ENCODE peak calls at places on chromosomes 4 and X, in six cellular contexts. One of them, this sample, is unnamed.

GRCh38 chrX:20968996-20969395 is 405.2 kb upstream of the CNKSR2 start:
- DNase-seq in GM23338: no peak
- DNase-seq in H1: no peak
- DNase-seq in neural progenitor cell: no peak
- DNase-seq in fibroblast of lung: peak
- DNase-seq in OCI-LY7: no peak
- DNase-seq in this sample: no peak

GRCh38 chr4:161254375-161254774 is 909.4 kb downstream of the FSTL5 start:
- DNase-seq in H1: no peak
- DNase-seq in OCI-LY7: no peak
- DNase-seq in fibroblast of lung: no peak
- DNase-seq in GM23338: no peak
- DNase-seq in neural progenitor cell: no peak
- DNase-seq in this sample: no peak

GRCh38 chr4:96312049-96312685 is 472.3 kb downstream of the PDHA2 start:
- DNase-seq in GM23338: no peak
- DNase-seq in H1: no peak
- DNase-seq in fibroblast of lung: no peak
- DNase-seq in neural progenitor cell: no peak
- DNase-seq in OCI-LY7: no peak
- DNase-seq in this sample: peak

GRCh38 chr4:74084984-74085383 is 14.0 kb downstream of the CXCL2 start:
- DNase-seq in neural progenitor cell: no peak
- DNase-seq in OCI-LY7: no peak
- DNase-seq in H1: no peak
- DNase-seq in fibroblast of lung: no peak
- DNase-seq in GM23338: no peak
- DNase-seq in this sample: no peak

GRCh38 chrX:46710927-46711623 is 47.8 kb downstream of the SLC9A7 start:
- DNase-seq in GM23338: peak
- DNase-seq in OCI-LY7: peak
- DNase-seq in neural progenitor cell: peak
- DNase-seq in H1: no peak
- DNase-seq in fibroblast of lung: no peak
- DNase-seq in this sample: no peak

GRCh38 chr4:84531689-84532088 is 32.6 kb upstream of the NKX6-1 start:
- DNase-seq in fibroblast of lung: no peak
- DNase-seq in OCI-LY7: no peak
- DNase-seq in H1: no peak
- DNase-seq in neural progenitor cell: peak
- DNase-seq in GM23338: no peak
- DNase-seq in this sample: no peak

GRCh38 chrX:40003071-40003981 is 94.4 kb downstream of the BCOR start:
- DNase-seq in neural progenitor cell: peak
- DNase-seq in GM23338: no peak
- DNase-seq in fibroblast of lung: no peak
- DNase-seq in OCI-LY7: no peak
- DNase-seq in H1: no peak
- DNase-seq in this sample: no peak

GRCh38 chrX:30577362-30577961 is at the start of gene TASL:
- DNase-seq in GM23338: no peak
- DNase-seq in H1: no peak
- DNase-seq in OCI-LY7: peak
- DNase-seq in fibroblast of lung: no peak
- DNase-seq in neural progenitor cell: no peak
- DNase-seq in this sample: no peak

GRCh38 chrX:124348152-124348551 is 1.8 kb downstream of the SH2D1A start:
- DNase-seq in fibroblast of lung: no peak
- DNase-seq in H1: no peak
- DNase-seq in OCI-LY7: no peak
- DNase-seq in GM23338: no peak
- DNase-seq in neural progenitor cell: no peak
- DNase-seq in this sample: no peak
- H3K4me3 ChIP-seq in fibroblast of lung: no peak
- H3K4me3 ChIP-seq in H1: no peak
- H3K4me3 ChIP-seq in OCI-LY7: peak
- H3K4me3 ChIP-seq in GM23338: no peak
- H3K4me3 ChIP-seq in neural progenitor cell: no peak
- H3K4me3 ChIP-seq in this sample: no peak

DNA sequence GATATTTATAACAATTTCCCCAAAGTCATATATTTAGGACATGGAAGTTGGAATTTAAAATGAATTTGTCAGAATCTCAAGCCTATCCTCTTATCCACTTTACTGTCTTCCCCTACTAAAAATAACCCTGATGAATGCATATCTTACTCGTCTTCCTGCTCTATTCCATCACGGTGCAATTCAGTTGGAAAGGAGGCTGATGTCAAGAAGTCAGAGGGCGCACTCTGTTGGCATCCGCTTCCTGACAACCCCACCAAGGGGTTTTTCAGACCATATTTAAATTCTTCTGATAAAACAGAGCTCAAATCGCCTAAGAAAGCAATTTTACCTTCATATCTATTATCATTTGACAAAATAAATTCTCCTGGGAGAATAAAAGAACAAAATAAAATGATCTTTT is 233.5 kb downstream of the ARHGAP24 start:
- DNase-seq in OCI-LY7: no peak
- DNase-seq in neural progenitor cell: peak
- DNase-seq in fibroblast of lung: no peak
- DNase-seq in GM23338: peak
- DNase-seq in H1: no peak
- DNase-seq in this sample: no peak
- H2AFZ ChIP-seq in OCI-LY7: peak
- H2AFZ ChIP-seq in neural progenitor cell: no peak
- H2AFZ ChIP-seq in fibroblast of lung: no peak
- H2AFZ ChIP-seq in GM23338: no peak
- H2AFZ ChIP-seq in H1: no peak
- H2AFZ ChIP-seq in this sample: no peak

GRCh38 chr4:72566573-72566972 is 2.4 kb downstream of the ADAMTS3 start:
- DNase-seq in H1: no peak
- DNase-seq in fibroblast of lung: no peak
- DNase-seq in neural progenitor cell: no peak
- DNase-seq in GM23338: no peak
- DNase-seq in OCI-LY7: no peak
- DNase-seq in this sample: no peak
- H3K4me3 ChIP-seq in H1: no peak
- H3K4me3 ChIP-seq in fibroblast of lung: no peak
- H3K4me3 ChIP-seq in neural progenitor cell: no peak
- H3K4me3 ChIP-seq in GM23338: no peak
- H3K4me3 ChIP-seq in OCI-LY7: no peak
- H3K4me3 ChIP-seq in this sample: no peak

DNA sequence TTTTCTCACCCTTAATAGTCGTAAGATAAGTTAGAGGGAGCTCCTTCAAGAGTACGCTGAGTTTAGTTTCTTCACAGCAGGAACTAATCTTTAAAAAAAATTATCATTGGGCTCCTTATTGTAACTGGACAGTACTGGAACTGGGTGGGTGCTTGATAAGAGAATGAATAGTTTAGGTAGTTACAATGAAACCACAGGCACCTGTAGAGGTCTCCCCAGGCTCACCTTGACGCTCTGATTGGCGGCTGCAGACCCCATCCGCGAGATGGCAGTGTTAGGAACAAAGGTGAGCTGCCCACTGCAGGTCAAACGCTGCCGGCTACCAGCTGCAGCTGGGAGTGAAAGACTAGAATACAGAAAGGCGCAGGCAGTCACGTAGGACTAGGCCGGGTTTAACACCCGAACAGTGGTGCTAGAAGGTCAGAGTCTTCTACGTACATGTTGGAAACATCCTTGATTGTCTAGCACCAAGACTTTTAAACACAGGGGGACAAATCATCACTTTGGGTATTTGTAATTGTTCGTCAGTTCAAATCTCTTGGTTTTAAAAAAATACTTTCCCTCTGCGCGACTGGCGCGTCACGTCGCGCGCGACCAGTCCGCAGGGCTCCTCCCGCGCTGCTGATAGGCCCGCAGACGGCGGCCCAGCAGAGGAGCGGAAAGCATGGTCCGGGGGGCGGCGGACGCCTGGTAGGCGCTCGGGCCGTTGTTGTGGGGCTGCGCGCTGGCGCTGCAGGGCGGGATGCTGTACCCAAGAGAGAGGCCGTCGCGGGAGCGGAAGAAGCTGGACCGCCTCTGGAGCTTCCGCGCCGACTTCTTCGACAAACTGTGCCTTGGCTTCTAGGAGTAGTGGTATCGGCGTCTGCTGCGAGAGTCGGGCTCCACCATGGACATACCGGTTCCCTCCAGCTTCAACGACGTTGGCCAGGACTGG is 45.6 kb downstream of the SMARCA5 start:
- DNase-seq in fibroblast of lung: peak
- DNase-seq in H1: peak
- DNase-seq in GM23338: peak
- DNase-seq in OCI-LY7: peak
- DNase-seq in neural progenitor cell: peak
- DNase-seq in this sample: peak
- H2AFZ ChIP-seq in fibroblast of lung: peak
- H2AFZ ChIP-seq in H1: peak
- H2AFZ ChIP-seq in GM23338: peak
- H2AFZ ChIP-seq in OCI-LY7: no peak
- H2AFZ ChIP-seq in neural progenitor cell: peak
- H2AFZ ChIP-seq in this sample: peak

GRCh38 chr4:100095729-100096595 is 94.3 kb downstream of the DDIT4L start:
- DNase-seq in GM23338: peak
- DNase-seq in fibroblast of lung: peak
- DNase-seq in OCI-LY7: peak
- DNase-seq in neural progenitor cell: peak
- DNase-seq in H1: no peak
- DNase-seq in this sample: peak

GRCh38 chr4:100098681-100099080 is 91.6 kb downstream of the DDIT4L start:
- DNase-seq in H1: no peak
- DNase-seq in GM23338: no peak
- DNase-seq in fibroblast of lung: no peak
- DNase-seq in OCI-LY7: no peak
- DNase-seq in neural progenitor cell: peak
- DNase-seq in this sample: no peak

GRCh38 chr4:100098011-100098545 is 92.2 kb downstream of the DDIT4L start:
- DNase-seq in fibroblast of lung: no peak
- DNase-seq in OCI-LY7: no peak
- DNase-seq in H1: no peak
- DNase-seq in GM23338: no peak
- DNase-seq in neural progenitor cell: peak
- DNase-seq in this sample: no peak

GRCh38 chr4:100087743-100088142 is 102.5 kb downstream of the DDIT4L start:
- DNase-seq in fibroblast of lung: no peak
- DNase-seq in H1: no peak
- DNase-seq in neural progenitor cell: no peak
- DNase-seq in OCI-LY7: no peak
- DNase-seq in GM23338: no peak
- DNase-seq in this sample: no peak

DNA sequence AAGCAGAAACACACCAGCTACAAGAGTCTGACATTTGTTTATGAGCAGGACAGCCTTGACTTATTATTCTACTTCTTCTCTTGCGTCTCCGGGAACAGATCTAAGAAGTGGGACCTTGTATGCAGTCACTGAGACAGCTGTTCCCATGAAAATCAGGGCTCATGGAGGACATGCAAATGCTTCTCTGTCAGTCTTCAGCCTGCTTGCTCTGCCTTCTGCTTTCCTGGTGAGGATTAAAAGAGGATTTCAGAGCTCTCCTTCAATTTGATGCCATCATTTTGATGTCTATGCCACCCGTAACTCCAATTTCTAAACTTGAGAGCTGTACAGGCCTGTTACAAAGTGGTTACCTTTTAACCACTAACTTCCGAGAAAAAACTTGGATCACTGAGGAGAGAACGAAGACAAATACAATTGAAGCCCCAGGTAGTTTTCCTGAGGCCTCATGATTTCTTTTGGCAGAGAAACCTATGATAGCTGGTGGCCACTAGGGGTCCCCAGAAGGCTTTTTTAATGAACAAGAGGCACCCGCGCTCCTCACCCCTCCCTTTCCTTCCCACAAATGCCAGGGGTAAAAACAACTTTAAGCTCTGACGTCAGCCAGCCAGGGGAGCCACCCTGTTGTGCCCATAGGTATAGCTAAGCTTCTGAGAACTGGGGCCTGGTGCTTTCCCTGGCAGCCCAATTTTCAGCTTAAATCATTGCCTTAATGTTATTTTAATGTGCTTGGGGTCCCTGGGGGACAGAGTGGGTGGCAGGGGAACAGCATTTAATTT is 97.0 kb downstream of the DDIT4L start:
- DNase-seq in H1: peak
- DNase-seq in fibroblast of lung: peak
- DNase-seq in OCI-LY7: peak
- DNase-seq in GM23338: peak
- DNase-seq in neural progenitor cell: peak
- DNase-seq in this sample: peak
- H3K4me3 ChIP-seq in H1: no peak
- H3K4me3 ChIP-seq in fibroblast of lung: no peak
- H3K4me3 ChIP-seq in OCI-LY7: no peak
- H3K4me3 ChIP-seq in GM23338: no peak
- H3K4me3 ChIP-seq in neural progenitor cell: no peak
- H3K4me3 ChIP-seq in this sample: no peak